ENCODE peak calls at places on chromosome 4, in eight cellular contexts. X, N, S, T, Y, I, P and G are unnamed samples.

GRCh38 chr4:140130677-140131076 is 23.3 kb downstream of the MAML3 start:
- DNase-seq in X (no peak), N (peak; percentile 83), S (peak; percentile 93), T (peak; percentile 44), Y (no peak), I (peak; percentile 74), P (no peak), G (no peak)

GRCh38 chr4:23373269-23373668 is 516.6 kb downstream of the PPARGC1A start:
- DNase-seq in X (no peak), N (peak; percentile 4), S (peak; percentile 48), T (no peak), Y (no peak), I (peak; percentile 75), P (peak; percentile 43), G (no peak)

GRCh38 chr4:55184600-55185523 is 59.5 kb upstream of the KDR start:
- DNase-seq in X (no peak), N (peak; percentile 66), S (no peak), T (no peak), Y (no peak), I (peak; percentile 67), P (peak; percentile 66), G (no peak)

GRCh38 chr4:8700576-8700975 is 108.0 kb downstream of the CPZ start:
- DNase-seq in X (no peak), N (no peak), S (no peak), T (no peak), Y (no peak), I (no peak), P (no peak), G (no peak)

GRCh38 chr4:145722561-145722960 is 42.6 kb downstream of the C4orf51 start:
- DNase-seq in X (no peak), N (no peak), S (no peak), T (no peak), Y (no peak), I (no peak), P (no peak), G (no peak)

GRCh38 chr4:76147454-76148141 is 599 bp downstream of the NUP54 start:
- DNase-seq in X (no peak), N (peak; percentile 75), S (peak; percentile 89), T (peak; percentile 28), Y (peak; percentile 55), I (peak; percentile 93), P (peak; percentile 73), G (peak; percentile 59)

GRCh38 chr4:77156912-77157858 is at the start of gene CCNG2:
- DNase-seq in X (peak; percentile 83), N (peak; percentile 94), S (peak; percentile 51), T (peak; percentile 87), Y (peak; percentile 92), I (peak; percentile 98), P (peak; percentile 92), G (peak; percentile 79)

GRCh38 chr4:163121689-163122088 is 45.0 kb downstream of the NAF1 start:
- DNase-seq in X (no peak), N (peak; percentile 77), S (no peak), T (no peak), Y (no peak), I (peak; percentile 8), P (no peak), G (no peak)

GRCh38 chr4:2911868-2912267 is 51.3 kb downstream of the NOP14 start:
- DNase-seq in X (no peak), N (no peak), S (no peak), T (no peak), Y (no peak), I (no peak), P (no peak), G (no peak)

GRCh38 chr4:168643083-168643795 is 146.4 kb downstream of the PALLD start:
- DNase-seq in X (no peak), N (no peak), S (no peak), T (no peak), Y (no peak), I (peak; percentile 52), P (no peak), G (no peak)

GRCh38 chr4:35970366-35970960 is 273.9 kb downstream of the ARAP2 start:
- DNase-seq in X (no peak), N (no peak), S (no peak), T (no peak), Y (no peak), I (no peak), P (no peak), G (no peak)

GRCh38 chr4:68132342-68132741 is 2.7 kb upstream of the TMPRSS11F start:
- DNase-seq in X (no peak), N (no peak), S (no peak), T (no peak), Y (no peak), I (no peak), P (no peak), G (no peak)

GRCh38 chr4:150890246-150890645 is 124.8 kb downstream of the LRBA start:
- DNase-seq in X (no peak), N (no peak), S (no peak), T (no peak), Y (no peak), I (no peak), P (no peak), G (no peak)

GRCh38 chr4:125432078-125432477 is 117.3 kb downstream of the FAT4 start:
- DNase-seq in X (no peak), N (peak; percentile 20), S (no peak), T (no peak), Y (no peak), I (peak; percentile 12), P (no peak), G (no peak)

GRCh38 chr4:114945616-114946015 is 167.8 kb downstream of the NDST4 start:
- DNase-seq in X (no peak), N (no peak), S (no peak), T (no peak), Y (no peak), I (no peak), P (no peak), G (no peak)

GRCh38 chr4:37392540-37393255 is 148.2 kb downstream of the NWD2 start:
- DNase-seq in X (no peak), N (no peak), S (peak; percentile 23), T (no peak), Y (peak; percentile 20), I (peak; percentile 24), P (peak; percentile 26), G (no peak)

GRCh38 chr4:89836897-89837384 is at the start of gene SNCA:
- DNase-seq in X (no peak), N (peak; percentile 21), S (peak; percentile 81), T (peak; percentile 28), Y (peak; percentile 76), I (peak; percentile 64), P (peak; percentile 54), G (no peak)

GRCh38 chr4:3708611-3709010 is 57.6 kb upstream of the ADRA2C start:
- DNase-seq in X (no peak), N (no peak), S (no peak), T (no peak), Y (no peak), I (no peak), P (no peak), G (no peak)

GRCh38 chr4:38073596-38074234 is 113.5 kb downstream of the PTTG2 start:
- DNase-seq in X (no peak), N (no peak), S (no peak), T (no peak), Y (no peak), I (no peak), P (no peak), G (no peak)

GRCh38 chr4:187183826-187184225 is 460.2 kb upstream of the FAT1 start:
- DNase-seq in X (no peak), N (no peak), S (no peak), T (no peak), Y (no peak), I (no peak), P (no peak), G (no peak)

GRCh38 chr4:8323947-8324555 is 54.5 kb downstream of the HTRA3 start:
- DNase-seq in X (no peak), N (peak; percentile 31), S (peak; percentile 72), T (no peak), Y (no peak), I (no peak), P (no peak), G (no peak)

GRCh38 chr4:68683034-68683433 is 12.6 kb upstream of the UGT2B15 start:
- DNase-seq in X (no peak), N (no peak), S (no peak), T (no peak), Y (no peak), I (no peak), P (no peak), G (no peak)

GRCh38 chr4:134628074-134628473 is 426.5 kb upstream of the PABPC4L start:
- DNase-seq in X (no peak), N (no peak), S (no peak), T (no peak), Y (no peak), I (no peak), P (no peak), G (no peak)

GRCh38 chr4:3707423-3708102 is 58.6 kb upstream of the ADRA2C start:
- DNase-seq in X (no peak), N (no peak), S (no peak), T (no peak), Y (no peak), I (no peak), P (no peak), G (no peak)

GRCh38 chr4:5940470-5941203 is 47.8 kb upstream of the CRMP1 start:
- DNase-seq in X (no peak), N (peak; percentile 10), S (no peak), T (no peak), Y (no peak), I (no peak), P (no peak), G (no peak)

GRCh38 chr4:112677519-112678091 is 40.7 kb downstream of the LARP7 start:
- DNase-seq in X (no peak), N (no peak), S (no peak), T (no peak), Y (no peak), I (no peak), P (no peak), G (no peak)
- TF ChIP-seq CTCF in X (no peak), N (no peak), S (no peak), T (no peak), Y (no peak), I (no peak), P (no peak), G (no peak)

DNA sequence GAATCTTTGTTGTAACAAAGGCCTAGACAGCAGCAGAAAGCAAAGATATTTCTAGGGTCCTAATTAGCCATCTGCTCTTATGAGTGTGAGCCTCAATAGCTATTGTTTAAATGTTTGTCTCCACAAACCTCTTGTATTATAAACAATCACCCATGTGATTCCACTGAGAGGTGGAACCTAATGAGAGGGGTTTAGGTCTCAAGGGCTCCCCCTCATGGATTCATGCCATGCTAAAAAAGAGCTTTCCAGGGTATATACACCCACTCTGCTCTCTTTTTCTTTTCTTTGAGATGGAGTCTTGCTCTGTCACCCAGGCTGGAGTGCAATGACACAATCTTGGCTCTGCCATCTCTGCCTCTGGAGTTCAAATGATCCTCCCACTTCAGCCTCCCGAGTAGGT is 42.1 kb downstream of the TRIM61 start:
- DNase-seq in X (no peak), N (no peak), S (no peak), T (no peak), Y (no peak), I (no peak), P (no peak), G (no peak)
- TF ChIP-seq CTCF in X (no peak), N (no peak), S (no peak), T (no peak), Y (peak; percentile 37), I (no peak), P (no peak), G (no peak)

GRCh38 chr4:129254526-129254925 is 158.6 kb downstream of the C4orf33 start:
- DNase-seq in X (no peak), N (peak; percentile 1), S (no peak), T (no peak), Y (no peak), I (peak; percentile 84), P (no peak), G (no peak)
- TF ChIP-seq CTCF in X (no peak), N (no peak), S (no peak), T (no peak), Y (no peak), I (no peak), P (no peak), G (no peak)

GRCh38 chr4:165112258-165113156 is at the start of gene TMEM192:
- DNase-seq in X (peak; percentile 69), N (peak; percentile 85), S (peak; percentile 93), T (peak; percentile 93), Y (peak; percentile 91), I (peak; percentile 94), P (peak; percentile 97), G (peak; percentile 68)
- TF ChIP-seq CTCF in X (peak; percentile 5), N (peak; percentile 36), S (peak; percentile 44), T (no peak), Y (peak; percentile 48), I (peak; percentile 30), P (no peak), G (no peak)